ENCODE peak calls at places on chromosomes 7 and 10, in four cellular contexts. One of them, this sample, is unnamed.

GRCh38 chr10:132036153-132036886 is 29.4 kb upstream of the JAKMIP3 start:
- DNase-seq in PC-9: no peak
- DNase-seq in astrocyte: no peak
- DNase-seq in endothelial cell of umbilical vein: no peak
- DNase-seq in this sample: peak

GRCh38 chr7:12244129-12244528 is 33.0 kb downstream of the TMEM106B start:
- DNase-seq in PC-9: no peak
- DNase-seq in astrocyte: no peak
- DNase-seq in endothelial cell of umbilical vein: peak
- DNase-seq in this sample: peak

GRCh38 chr10:17984056-17984455 is 32.3 kb downstream of the SLC39A12 start:
- DNase-seq in PC-9: peak
- DNase-seq in astrocyte: peak
- DNase-seq in endothelial cell of umbilical vein: no peak
- DNase-seq in this sample: no peak

GRCh38 chr7:92279429-92280031 is 33.8 kb downstream of the ANKIB1 start:
- DNase-seq in PC-9: no peak
- DNase-seq in astrocyte: no peak
- DNase-seq in endothelial cell of umbilical vein: no peak
- DNase-seq in this sample: no peak

GRCh38 chr7:69892790-69893189 is 294.5 kb downstream of the AUTS2 start:
- DNase-seq in PC-9: no peak
- DNase-seq in astrocyte: no peak
- DNase-seq in endothelial cell of umbilical vein: no peak
- DNase-seq in this sample: no peak

GRCh38 chr7:84412161-84412969 is 217.8 kb upstream of the SEMA3A start:
- DNase-seq in PC-9: peak
- DNase-seq in astrocyte: peak
- DNase-seq in endothelial cell of umbilical vein: peak
- DNase-seq in this sample: peak

GRCh38 chr10:53395449-53395848 is 622.9 kb upstream of the MBL2 start:
- DNase-seq in PC-9: no peak
- DNase-seq in astrocyte: no peak
- DNase-seq in endothelial cell of umbilical vein: no peak
- DNase-seq in this sample: no peak

GRCh38 chr10:115771755-115772154 is 501.3 kb downstream of the GFRA1 start:
- DNase-seq in PC-9: no peak
- DNase-seq in astrocyte: peak
- DNase-seq in endothelial cell of umbilical vein: no peak
- DNase-seq in this sample: no peak

GRCh38 chr10:2978574-2979266 is 88.6 kb upstream of the PFKP start:
- DNase-seq in PC-9: no peak
- DNase-seq in astrocyte: no peak
- DNase-seq in endothelial cell of umbilical vein: no peak
- DNase-seq in this sample: no peak

GRCh38 chr10:2979267-2979660 is 88.1 kb upstream of the PFKP start:
- DNase-seq in PC-9: no peak
- DNase-seq in astrocyte: peak
- DNase-seq in endothelial cell of umbilical vein: no peak
- DNase-seq in this sample: no peak

GRCh38 chr10:2980791-2981360 is 86.5 kb upstream of the PFKP start:
- DNase-seq in PC-9: no peak
- DNase-seq in astrocyte: peak
- DNase-seq in endothelial cell of umbilical vein: no peak
- DNase-seq in this sample: no peak

GRCh38 chr10:2980116-2980515 is 87.2 kb upstream of the PFKP start:
- DNase-seq in PC-9: no peak
- DNase-seq in astrocyte: peak
- DNase-seq in endothelial cell of umbilical vein: no peak
- DNase-seq in this sample: no peak

DNA sequence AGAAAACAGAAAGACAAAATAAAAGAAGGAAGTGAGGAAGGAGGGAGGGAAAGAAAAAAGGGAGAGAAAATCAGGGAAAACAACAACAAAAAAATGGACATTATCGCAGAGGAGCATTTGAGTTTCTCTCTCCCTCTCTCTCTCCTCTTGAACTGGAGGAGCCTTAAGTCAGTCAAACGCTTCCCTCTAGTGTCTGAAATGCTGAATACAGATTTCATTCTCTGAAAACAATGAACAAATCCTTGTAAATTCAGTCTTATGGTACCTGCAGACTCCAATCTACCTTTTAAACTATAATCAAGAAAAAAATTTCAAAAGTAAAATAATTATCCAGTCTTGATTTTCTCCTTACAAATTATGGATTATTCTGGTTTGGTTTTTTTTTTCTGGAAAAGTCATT is 89.2 kb upstream of the PFKP start:
- DNase-seq in PC-9: peak
- DNase-seq in astrocyte: peak
- DNase-seq in endothelial cell of umbilical vein: peak
- DNase-seq in this sample: peak
- TF ChIP-seq CTCF in PC-9: peak
- TF ChIP-seq CTCF in astrocyte: peak
- TF ChIP-seq CTCF in endothelial cell of umbilical vein: peak
- TF ChIP-seq CTCF in this sample: peak

GRCh38 chr7:87475359-87476178 is at the start of gene ABCB4:
- DNase-seq in PC-9: no peak
- DNase-seq in astrocyte: no peak
- DNase-seq in endothelial cell of umbilical vein: no peak
- DNase-seq in this sample: peak

GRCh38 chr7:87476179-87476557 is 688 bp upstream of the ABCB4 start:
- DNase-seq in PC-9: no peak
- DNase-seq in astrocyte: no peak
- DNase-seq in endothelial cell of umbilical vein: no peak
- DNase-seq in this sample: no peak

GRCh38 chr7:87474533-87475358 is 734 bp downstream of the ABCB4 start:
- DNase-seq in PC-9: peak
- DNase-seq in astrocyte: peak
- DNase-seq in endothelial cell of umbilical vein: peak
- DNase-seq in this sample: peak

GRCh38 chr7:87473192-87473591 is 2.3 kb downstream of the ABCB4 start:
- DNase-seq in PC-9: no peak
- DNase-seq in astrocyte: no peak
- DNase-seq in endothelial cell of umbilical vein: no peak
- DNase-seq in this sample: no peak

DNA sequence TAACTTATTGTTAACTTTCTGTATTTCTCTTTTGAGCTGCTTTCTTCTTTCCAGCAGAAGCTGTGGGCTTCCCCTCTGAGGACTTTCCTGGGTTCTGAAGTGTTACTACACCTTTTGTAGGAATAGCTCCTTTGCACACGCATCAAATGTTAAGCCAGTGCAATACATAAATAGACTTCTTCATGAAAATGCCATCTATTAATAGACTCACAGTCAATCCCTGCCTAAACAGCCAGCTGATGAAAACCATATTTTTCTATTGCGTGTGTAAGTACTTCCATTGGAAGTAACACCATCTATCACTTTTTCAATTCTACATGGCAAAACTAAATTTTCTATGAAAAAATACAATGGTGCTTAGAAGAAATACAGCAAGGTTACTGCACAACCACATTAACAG is 1.4 kb downstream of the ABCB4 start:
- DNase-seq in PC-9: no peak
- DNase-seq in astrocyte: no peak
- DNase-seq in endothelial cell of umbilical vein: no peak
- DNase-seq in this sample: no peak
- H2AFZ ChIP-seq in PC-9: no peak
- H2AFZ ChIP-seq in astrocyte: no peak
- H2AFZ ChIP-seq in endothelial cell of umbilical vein: no peak
- H2AFZ ChIP-seq in this sample: no peak

GRCh38 chr10:14371616-14372015 is 40.9 kb upstream of the FRMD4A start:
- DNase-seq in PC-9: no peak
- DNase-seq in astrocyte: no peak
- DNase-seq in endothelial cell of umbilical vein: no peak
- DNase-seq in this sample: no peak
- TF ChIP-seq EZH2 in PC-9: no peak
- TF ChIP-seq EZH2 in astrocyte: no peak
- TF ChIP-seq EZH2 in endothelial cell of umbilical vein: no peak
- TF ChIP-seq EZH2 in this sample: no peak

GRCh38 chr7:106895246-106895864 is 30.3 kb downstream of the PIK3CG start:
- DNase-seq in PC-9: no peak
- DNase-seq in astrocyte: no peak
- DNase-seq in endothelial cell of umbilical vein: no peak
- DNase-seq in this sample: no peak

GRCh38 chr7:106893591-106893990 is 28.5 kb downstream of the PIK3CG start:
- DNase-seq in PC-9: peak
- DNase-seq in astrocyte: no peak
- DNase-seq in endothelial cell of umbilical vein: no peak
- DNase-seq in this sample: no peak

GRCh38 chr7:106888204-106888603 is 23.1 kb downstream of the PIK3CG start:
- DNase-seq in PC-9: no peak
- DNase-seq in astrocyte: no peak
- DNase-seq in endothelial cell of umbilical vein: no peak
- DNase-seq in this sample: no peak

GRCh38 chr7:106890952-106891351 is 25.9 kb downstream of the PIK3CG start:
- DNase-seq in PC-9: no peak
- DNase-seq in astrocyte: no peak
- DNase-seq in endothelial cell of umbilical vein: no peak
- DNase-seq in this sample: no peak

GRCh38 chr7:106891545-106892410 is 26.7 kb downstream of the PIK3CG start:
- DNase-seq in PC-9: no peak
- DNase-seq in astrocyte: no peak
- DNase-seq in endothelial cell of umbilical vein: no peak
- DNase-seq in this sample: no peak
- TF ChIP-seq CTCF in PC-9: no peak
- TF ChIP-seq CTCF in astrocyte: no peak
- TF ChIP-seq CTCF in endothelial cell of umbilical vein: no peak
- TF ChIP-seq CTCF in this sample: peak

GRCh38 chr7:155457544-155458316 is at the start of gene EN2:
- DNase-seq in PC-9: no peak
- DNase-seq in astrocyte: no peak
- DNase-seq in endothelial cell of umbilical vein: peak
- DNase-seq in this sample: no peak
- H2AFZ ChIP-seq in PC-9: no peak
- H2AFZ ChIP-seq in astrocyte: peak
- H2AFZ ChIP-seq in endothelial cell of umbilical vein: peak
- H2AFZ ChIP-seq in this sample: peak

DNA sequence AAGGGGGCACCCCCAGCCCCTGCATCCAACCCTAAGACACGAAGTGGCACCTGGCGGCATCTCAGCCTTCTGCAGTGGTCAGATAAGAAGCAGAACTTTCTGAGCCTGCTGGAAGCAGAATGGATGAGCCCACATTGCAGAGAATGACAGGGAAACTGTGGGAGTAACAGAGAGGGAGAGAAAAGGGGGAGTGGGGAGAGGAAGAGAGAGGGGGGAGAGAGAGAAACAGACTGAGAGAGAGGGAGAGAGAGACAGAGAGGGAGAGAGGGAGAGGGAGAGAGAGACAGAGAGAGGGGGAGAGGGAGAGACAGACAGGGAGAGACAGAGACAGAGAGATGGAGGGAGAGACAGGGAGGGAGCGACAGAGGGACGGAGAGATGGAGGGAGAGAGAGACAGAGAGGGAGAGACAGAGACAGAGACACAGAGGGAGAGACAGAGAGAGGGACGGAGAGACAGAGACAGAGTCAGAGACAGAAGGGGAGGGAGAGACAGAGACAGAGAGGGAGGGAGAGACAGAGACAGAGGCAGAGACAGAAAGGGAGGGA is 35.9 kb downstream of the MICALL2 start:
- DNase-seq in PC-9: no peak
- DNase-seq in astrocyte: no peak
- DNase-seq in endothelial cell of umbilical vein: no peak
- DNase-seq in this sample: no peak
- TF ChIP-seq EZH2 in PC-9: no peak
- TF ChIP-seq EZH2 in astrocyte: no peak
- TF ChIP-seq EZH2 in endothelial cell of umbilical vein: peak
- TF ChIP-seq EZH2 in this sample: no peak

GRCh38 chr10:121088524-121088923 is 237.4 kb downstream of the WDR11 start:
- DNase-seq in PC-9: no peak
- DNase-seq in astrocyte: no peak
- DNase-seq in endothelial cell of umbilical vein: no peak
- DNase-seq in this sample: peak
- TF ChIP-seq CTCF in PC-9: no peak
- TF ChIP-seq CTCF in astrocyte: no peak
- TF ChIP-seq CTCF in endothelial cell of umbilical vein: no peak
- TF ChIP-seq CTCF in this sample: peak

DNA sequence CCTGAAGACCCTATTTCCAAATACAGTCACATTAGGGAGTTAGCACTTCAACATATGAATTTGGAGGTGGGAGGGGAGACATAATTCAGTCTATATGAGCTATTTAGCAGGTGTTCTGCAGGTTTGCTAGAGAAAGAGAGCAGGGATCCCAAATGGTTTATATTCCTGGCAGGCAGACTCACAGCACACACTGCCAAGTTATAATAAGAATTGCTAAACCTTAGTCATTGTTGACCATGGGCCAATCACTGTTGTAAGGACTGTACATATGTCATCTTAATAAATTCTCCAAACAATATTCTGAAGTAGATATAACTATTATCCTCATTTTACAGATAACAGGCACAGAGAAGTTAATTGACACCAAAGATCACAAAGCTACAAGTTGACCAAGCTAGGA is 1.5 kb upstream of the CCDC3 start:
- DNase-seq in PC-9: no peak
- DNase-seq in astrocyte: peak
- DNase-seq in endothelial cell of umbilical vein: no peak
- DNase-seq in this sample: no peak
- H2AFZ ChIP-seq in PC-9: no peak
- H2AFZ ChIP-seq in astrocyte: no peak
- H2AFZ ChIP-seq in endothelial cell of umbilical vein: no peak
- H2AFZ ChIP-seq in this sample: no peak